ENCODE peak calls at places on chromosomes 13 and 19, in six cellular contexts. D, P, O, Y, E and H are unnamed samples.

GRCh38 chr19:49658139-49658517 is 7.5 kb downstream of the IRF3 start:
- DNase-seq in P (no peak), O (no peak), E (no peak), D (no peak), Y (no peak), H (no peak)

GRCh38 chr19:13031917-13032623 is 36.8 kb downstream of the NFIX start:
- DNase-seq in D (no peak), O (no peak), Y (no peak), E (no peak), P (no peak), H (no peak)

GRCh38 chr13:113041821-113042335 is 63.7 kb upstream of the F7 start:
- DNase-seq in P (no peak), D (no peak), E (no peak), Y (no peak), O (no peak), H (no peak)

GRCh38 chr19:15123900-15124299 is 16.7 kb downstream of the SYDE1 start:
- DNase-seq in P (peak), Y (no peak), O (peak), D (no peak), E (no peak), H (no peak)

GRCh38 chr13:48580185-48580803 is 47.4 kb upstream of the RCBTB2 start:
- DNase-seq in Y (no peak), E (peak), P (no peak), O (peak), D (peak), H (peak)

GRCh38 chr13:50999641-51000040 is 90.0 kb downstream of the RNASEH2B start:
- DNase-seq in P (no peak), Y (no peak), D (no peak), O (no peak), E (no peak), H (no peak)

GRCh38 chr19:13401388-13401787 is 104.9 kb downstream of the CACNA1A start:
- DNase-seq in D (peak), Y (no peak), P (no peak), O (no peak), E (no peak), H (peak)

GRCh38 chr19:40650749-40651305 is 39.6 kb downstream of the NUMBL start:
- DNase-seq in O (no peak), P (no peak), E (no peak), D (no peak), Y (peak), H (peak)

GRCh38 chr13:63880705-63881104 is 2465.1 kb upstream of the PCDH20 start:
- DNase-seq in E (no peak), O (no peak), D (no peak), P (no peak), Y (no peak), H (no peak)

GRCh38 chr13:37889102-37889501 is 19.5 kb upstream of the TRPC4 start:
- DNase-seq in P (no peak), D (no peak), Y (no peak), E (no peak), O (no peak), H (no peak)

GRCh38 chr13:75704194-75704941 is 68.2 kb downstream of the LMO7 start:
- DNase-seq in E (no peak), D (no peak), P (no peak), O (no peak), Y (no peak), H (no peak)

GRCh38 chr19:1164684-1165531 is 9.2 kb downstream of the SBNO2 start:
- DNase-seq in E (no peak), O (no peak), P (peak), Y (no peak), D (no peak), H (no peak)

GRCh38 chr19:45356760-45357444 is 13.5 kb downstream of the ERCC2 start:
- DNase-seq in P (no peak), D (no peak), O (no peak), E (no peak), Y (no peak), H (no peak)

GRCh38 chr13:20901668-20902437 is 693 bp downstream of the XPO4 start:
- DNase-seq in P (no peak), O (peak), Y (no peak), E (no peak), D (peak), H (no peak)

GRCh38 chr19:11587302-11587972 is 9.8 kb upstream of the ZNF627 start:
- DNase-seq in E (peak), P (no peak), O (peak), Y (no peak), D (peak), H (peak)

GRCh38 chr13:42798118-42798517 is 16.7 kb downstream of the FAM216B start:
- DNase-seq in E (no peak), O (no peak), P (no peak), D (no peak), Y (no peak), H (no peak)

GRCh38 chr19:1269478-1270167 is 491 bp downstream of the CIRBP start:
- DNase-seq in D (peak), E (peak), P (no peak), O (peak), Y (no peak), H (peak)

GRCh38 chr19:46431824-46432223 is 3.1 kb upstream of the PNMA8C start:
- DNase-seq in Y (no peak), E (no peak), P (no peak), D (peak), O (no peak), H (no peak)

GRCh38 chr19:50290011-50290410 is 39.2 kb downstream of the KCNC3 start:
- DNase-seq in Y (no peak), O (no peak), P (no peak), E (no peak), D (peak), H (no peak)

GRCh38 chr13:98390086-98390697 is 186.7 kb downstream of the STK24 start:
- DNase-seq in E (no peak), P (no peak), D (no peak), Y (no peak), O (no peak), H (no peak)

GRCh38 chr13:73177911-73178565 is 119.2 kb downstream of the KLF5 start:
- DNase-seq in P (no peak), Y (no peak), E (no peak), O (peak), D (no peak), H (no peak)

GRCh38 chr19:2852598-2852997 is 11.3 kb downstream of the ZNF555 start:
- DNase-seq in D (peak), O (no peak), P (no peak), Y (no peak), E (no peak), H (no peak)

GRCh38 chr13:29953542-29953941 is 103.1 kb upstream of the UBL3 start:
- DNase-seq in P (no peak), D (no peak), E (no peak), O (no peak), Y (no peak), H (no peak)

GRCh38 chr13:49701481-49701880 is 10.2 kb upstream of the EBPL start:
- DNase-seq in E (no peak), Y (no peak), D (no peak), P (no peak), O (no peak), H (no peak)

GRCh38 chr13:51041710-51042109 is 69.4 kb downstream of the C13orf42 start:
- DNase-seq in P (no peak), E (no peak), Y (no peak), O (no peak), D (no peak), H (no peak)

GRCh38 chr13:30892966-30893365 is 13.1 kb upstream of the MEDAG start:
- DNase-seq in D (peak), Y (no peak), E (no peak), P (no peak), O (no peak), H (no peak)

GRCh38 chr13:71964491-71965108 is 97.6 kb upstream of the DACH1 start:
- DNase-seq in Y (no peak), E (no peak), D (no peak), P (no peak), O (no peak), H (no peak)

GRCh38 chr19:17993076-17993813 is 14.7 kb upstream of the ARRDC2 start:
- DNase-seq in O (no peak), D (no peak), Y (no peak), P (no peak), E (no peak), H (no peak)

GRCh38 chr13:112951674-112952371 is 17.2 kb upstream of the MCF2L start:
- DNase-seq in Y (no peak), O (no peak), E (no peak), D (no peak), P (no peak), H (no peak)

GRCh38 chr19:7467009-7467989 is 21.5 kb downstream of the PEX11G start:
- DNase-seq in D (no peak), Y (no peak), P (no peak), O (no peak), E (no peak), H (no peak)

GRCh38 chr13:74117207-74117705 is 16.9 kb downstream of the KLF12 start:
- DNase-seq in Y (no peak), P (no peak), E (no peak), O (no peak), D (no peak), H (no peak)

GRCh38 chr13:52156724-52157251 is 2.6 kb downstream of the NEK3 start:
- DNase-seq in E (no peak), P (no peak), D (peak), O (no peak), Y (no peak), H (no peak)

GRCh38 chr13:73365681-73366080 is 306.9 kb downstream of the KLF5 start:
- DNase-seq in E (no peak), Y (no peak), P (no peak), D (peak), O (no peak), H (no peak)

GRCh38 chr19:5996102-5996501 is 18.2 kb upstream of the RANBP3 start:
- DNase-seq in O (no peak), E (no peak), P (no peak), Y (no peak), D (no peak), H (no peak)

GRCh38 chr19:5995606-5996005 is 17.7 kb upstream of the RANBP3 start:
- DNase-seq in Y (no peak), P (no peak), E (no peak), D (no peak), O (no peak), H (no peak)

GRCh38 chr19:5996598-5997320 is 18.8 kb upstream of the RANBP3 start:
- DNase-seq in Y (no peak), D (no peak), P (no peak), O (no peak), E (no peak), H (no peak)

GRCh38 chr19:5999693-6000092 is 21.8 kb upstream of the RANBP3 start:
- DNase-seq in E (no peak), Y (no peak), O (no peak), D (no peak), P (no peak), H (no peak)

DNA sequence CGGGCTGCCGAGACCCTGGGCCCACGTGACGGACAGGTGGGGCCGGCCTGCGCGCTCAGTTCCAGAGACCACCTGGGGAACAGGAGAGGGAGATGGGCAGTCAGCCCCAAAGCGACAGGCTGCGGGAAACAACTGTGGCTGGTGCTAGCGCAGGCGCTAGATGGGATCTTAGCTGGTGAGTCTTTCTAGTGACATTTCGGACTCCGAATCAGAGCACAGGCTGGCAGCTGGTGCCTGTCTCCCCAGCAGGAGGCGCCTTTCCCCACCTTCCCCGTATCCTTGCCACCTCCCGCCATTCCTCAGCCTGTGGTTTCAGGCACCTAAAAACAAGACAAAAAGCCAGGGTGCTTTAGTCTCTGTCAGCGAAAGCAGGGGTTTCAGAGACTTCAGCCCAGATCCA is 19.4 kb upstream of the RANBP3 start:
- DNase-seq in P (no peak), E (no peak), D (peak), O (no peak), Y (no peak), H (no peak)
- TF ChIP-seq CTCF in P (no peak), E (no peak), D (peak), O (no peak), Y (no peak), H (peak)

GRCh38 chr19:43636121-43636683 is 3.4 kb downstream of the CADM4 start:
- DNase-seq in P (no peak), O (no peak), D (peak), Y (no peak), E (no peak), H (no peak)

GRCh38 chr19:43634516-43634876 is 5.2 kb downstream of the CADM4 start:
- DNase-seq in O (no peak), E (no peak), D (peak), P (no peak), Y (no peak), H (no peak)

GRCh38 chr19:43634068-43634467 is 5.6 kb downstream of the CADM4 start:
- DNase-seq in E (no peak), Y (no peak), P (no peak), O (no peak), D (no peak), H (no peak)

GRCh38 chr19:43633520-43633919 is 6.1 kb downstream of the CADM4 start:
- DNase-seq in Y (no peak), O (no peak), D (no peak), E (no peak), P (no peak), H (no peak)

GRCh38 chr19:43634877-43635560 is 4.6 kb downstream of the CADM4 start:
- DNase-seq in Y (no peak), P (no peak), D (peak), O (no peak), E (no peak), H (no peak)
- H3K4me3 ChIP-seq in Y (no peak), P (no peak), D (peak), O (no peak), E (peak), H (no peak)

GRCh38 chr13:78586706-78587105 is 16.6 kb downstream of the POU4F1 start:
- DNase-seq in O (no peak), Y (no peak), D (peak), P (no peak), E (no peak), H (no peak)
- TF ChIP-seq CTCF in O (no peak), Y (no peak), D (peak), P (no peak), E (no peak), H (peak)

DNA sequence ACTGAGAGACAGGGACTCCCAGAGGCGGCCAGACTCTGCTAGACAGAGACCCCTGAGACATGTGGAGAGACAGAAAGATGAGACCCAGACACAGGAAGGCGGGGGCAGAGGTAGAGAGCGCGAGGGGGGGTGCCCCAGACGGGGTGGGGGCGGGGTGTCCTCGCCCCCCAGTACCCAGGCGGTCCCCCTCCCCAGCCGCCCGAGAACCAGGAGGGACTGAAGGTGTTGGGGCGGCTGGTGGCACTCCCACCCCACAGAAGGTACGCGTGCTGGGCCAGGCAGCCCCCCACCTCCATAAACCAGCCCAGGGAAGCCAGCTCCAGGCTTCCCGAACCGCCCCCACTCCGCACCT is 336 bp downstream of the SLC8A2 start:
- DNase-seq in D (no peak), P (no peak), O (no peak), E (no peak), Y (no peak), H (no peak)
- H3K4me3 ChIP-seq in D (peak), P (no peak), O (peak), E (no peak), Y (no peak), H (no peak)

GRCh38 chr19:30520735-30521479 is 148.7 kb downstream of the ZNF536 start:
- DNase-seq in E (no peak), D (no peak), P (no peak), Y (no peak), O (no peak), H (no peak)

GRCh38 chr19:30516586-30516985 is 144.4 kb downstream of the ZNF536 start:
- DNase-seq in P (no peak), Y (no peak), O (no peak), E (no peak), D (no peak), H (no peak)

GRCh38 chr19:30521937-30522336 is 149.8 kb downstream of the ZNF536 start:
- DNase-seq in O (no peak), E (no peak), D (no peak), P (no peak), Y (no peak), H (no peak)

GRCh38 chr19:30519607-30520205 is 147.5 kb downstream of the ZNF536 start:
- DNase-seq in P (no peak), O (no peak), D (no peak), E (no peak), Y (no peak), H (no peak)

GRCh38 chr19:30518965-30519606 is 146.9 kb downstream of the ZNF536 start:
- DNase-seq in D (no peak), O (no peak), P (no peak), Y (no peak), E (no peak), H (no peak)
- TF ChIP-seq CTCF in D (no peak), O (no peak), P (no peak), Y (no peak), E (no peak), H (no peak)

DNA sequence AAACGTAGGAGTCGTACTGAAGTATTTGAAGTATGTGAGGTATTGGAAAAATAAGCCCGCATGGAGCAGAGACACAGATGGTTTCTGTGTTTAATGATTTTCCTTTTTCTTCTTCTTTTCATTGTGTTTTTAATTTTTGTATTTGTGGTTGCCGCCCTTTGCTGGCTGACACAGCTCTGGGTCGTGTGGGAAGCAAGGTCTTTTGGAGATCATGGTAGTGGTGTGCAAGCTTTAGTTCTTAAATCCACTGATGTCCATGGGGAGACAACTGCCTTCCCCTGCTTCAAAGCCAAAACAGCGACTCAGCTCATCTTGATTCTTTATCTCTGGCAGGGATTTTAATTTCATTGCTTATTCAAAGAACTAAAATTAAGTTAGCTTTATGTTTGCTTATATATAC is 711.4 kb upstream of the SGCG start:
- DNase-seq in O (no peak), D (no peak), Y (no peak), P (no peak), E (no peak), H (no peak)
- H3K4me3 ChIP-seq in O (no peak), D (no peak), Y (no peak), P (no peak), E (no peak), H (no peak)

GRCh38 chr13:80341098-80341701 is at the start of gene SPRY2:
- DNase-seq in D (peak), Y (peak), E (peak), P (peak), O (peak), H (peak)
- TF ChIP-seq CTCF in D (no peak), Y (no peak), E (no peak), P (peak), O (no peak), H (no peak)

DNA sequence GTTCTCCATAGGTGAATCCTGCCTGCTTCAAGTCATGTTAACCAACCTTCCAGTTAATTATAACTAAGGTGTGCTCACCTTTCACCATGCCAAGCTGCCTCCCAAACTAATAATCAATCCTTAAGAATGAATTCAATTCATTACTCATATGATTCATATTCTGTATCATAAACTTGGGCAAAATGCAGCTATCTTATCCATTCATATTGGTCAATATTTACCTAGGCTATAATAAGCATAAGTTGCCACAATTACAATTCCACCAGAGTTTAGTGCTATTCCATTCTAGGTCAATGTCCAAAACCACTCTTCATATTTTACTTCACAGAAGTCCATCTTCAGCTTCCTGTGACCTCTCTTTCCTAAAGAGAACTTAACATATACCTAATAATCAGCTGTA is 13.4 kb downstream of the ELF1 start:
- DNase-seq in D (no peak), O (no peak), P (no peak), Y (no peak), E (no peak), H (no peak)
- H3K4me3 ChIP-seq in D (no peak), O (no peak), P (no peak), Y (no peak), E (no peak), H (no peak)

GRCh38 chr19:35045667-35046300 is 4.3 kb downstream of the HPN start:
- DNase-seq in E (no peak), O (no peak), P (no peak), D (peak), Y (no peak), H (peak)
- TF ChIP-seq CTCF in E (peak), O (no peak), P (peak), D (peak), Y (peak), H (peak)